ENCODE peak calls at places on chromosomes 4 and X, in eight cellular contexts. H is tibial nerve, T is SK-N-SH, L is ovary, U is A549, B is stomach, Q is HepG2, Y is transverse colon. I is an unnamed sample.

GRCh38 chr4:94877973-94878372 is 120.2 kb downstream of the BMPR1B start:
- DNase-seq in L (no peak), Q (no peak), B (no peak), H (no peak), Y (no peak), U (no peak), T (no peak), I (no peak)

GRCh38 chr4:2537011-2537830 is 774 bp downstream of the FAM193A start:
- DNase-seq in B (peak; percentile 56), Y (peak; percentile 50), L (peak; percentile 63), Q (peak; percentile 44), H (no peak), T (peak; percentile 75), U (no peak), I (no peak)

GRCh38 chr4:2302387-2303119 is 40.6 kb upstream of the MXD4 start:
- DNase-seq in U (no peak), Y (no peak), T (no peak), H (no peak), Q (no peak), L (no peak), B (peak; percentile 11), I (no peak)

GRCh38 chr4:124499266-124499665 is 213.3 kb downstream of the ANKRD50 start:
- DNase-seq in Q (no peak), U (no peak), T (no peak), L (no peak), H (no peak), Y (no peak), B (no peak), I (no peak)

GRCh38 chrX:115534383-115534782 is 26.6 kb upstream of the PLS3 start:
- DNase-seq in L (no peak), T (no peak), B (no peak), H (no peak), Y (no peak), U (no peak), Q (no peak), I (no peak)

GRCh38 chr4:188971125-188971524 is 831.9 kb downstream of the TRIML1 start:
- DNase-seq in T (peak; percentile 9), Y (no peak), Q (no peak), B (no peak), L (no peak), U (no peak), H (no peak), I (no peak)

GRCh38 chrX:53681661-53682060 is 4.9 kb downstream of the HUWE1 start:
- DNase-seq in T (no peak), Y (no peak), B (no peak), H (no peak), U (no peak), Q (no peak), L (no peak), I (no peak)

GRCh38 chrX:41457618-41458192 is 10.6 kb downstream of the NYX start:
- DNase-seq in T (no peak), U (no peak), Q (no peak), Y (no peak), B (no peak), H (no peak), L (no peak), I (no peak)

GRCh38 chr4:183658362-183659028 is 490 bp downstream of the RWDD4 start:
- DNase-seq in H (no peak), U (no peak), T (peak; percentile 83), Y (peak; percentile 27), B (no peak), L (peak; percentile 54), Q (peak; percentile 37), I (no peak)

GRCh38 chr4:186400676-186401075 is 134.7 kb downstream of the F11 start:
- DNase-seq in B (no peak), T (no peak), H (no peak), L (no peak), Y (peak; percentile 12), U (no peak), Q (no peak), I (no peak)

DNA sequence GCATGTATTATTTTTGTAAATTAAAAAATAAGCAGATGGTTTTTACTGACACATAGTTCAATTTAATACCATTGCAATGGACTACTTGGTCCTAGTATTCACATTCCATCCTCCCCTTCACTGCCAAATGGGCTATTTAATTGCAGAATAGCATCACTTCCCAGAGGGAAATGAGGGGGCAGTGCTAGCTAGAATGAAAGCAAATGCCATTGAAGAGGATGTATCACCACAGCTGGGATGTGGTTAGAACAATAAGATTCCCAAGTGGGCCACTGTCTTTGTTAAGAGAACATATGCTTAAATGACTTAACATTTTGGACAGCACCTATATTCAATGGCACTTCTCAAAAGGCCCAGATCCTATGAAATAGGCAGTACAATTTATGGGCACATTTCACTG is 224.7 kb downstream of the RBMX2 start:
- DNase-seq in T (no peak), H (no peak), L (no peak), B (no peak), U (no peak), Q (no peak), Y (no peak), I (no peak)
- TF ChIP-seq EP300 in T (no peak), H (no peak), L (no peak), B (no peak), U (no peak), Q (no peak), Y (no peak), I (no peak)

GRCh38 chr4:1152284-1152683 is 20.1 kb downstream of the SPON2 start:
- DNase-seq in U (no peak), Q (no peak), B (no peak), T (no peak), L (no peak), Y (no peak), H (no peak), I (no peak)

GRCh38 chr4:1155314-1155713 is 17.1 kb downstream of the SPON2 start:
- DNase-seq in L (no peak), Y (no peak), T (no peak), B (no peak), U (no peak), Q (no peak), H (no peak), I (peak; percentile 74)

GRCh38 chr4:1153567-1154090 is 18.8 kb downstream of the SPON2 start:
- DNase-seq in U (no peak), Q (no peak), Y (no peak), L (no peak), B (no peak), T (no peak), H (no peak), I (no peak)

GRCh38 chr4:1154523-1155182 is 17.7 kb downstream of the SPON2 start:
- DNase-seq in B (peak; percentile 65), Q (no peak), H (no peak), L (no peak), Y (peak; percentile 55), U (no peak), T (no peak), I (peak; percentile 89)

GRCh38 chr4:1154126-1154522 is 18.3 kb downstream of the SPON2 start:
- DNase-seq in T (no peak), L (no peak), Y (no peak), B (no peak), U (no peak), Q (no peak), H (no peak), I (peak; percentile 60)
- H3K9me3 ChIP-seq in T (no peaks in the 10 kb centered on the region), L (no peaks in the 10 kb centered on the region), Y (peaks cover 12% of the 10 kb centered on the region), B (peaks cover 11% of the 10 kb centered on the region), U (no peaks in the 10 kb centered on the region), Q (no peaks in the 10 kb centered on the region), H (peaks cover 23% of the 10 kb centered on the region), I (peaks cover 11% of the 10 kb centered on the region)

DNA sequence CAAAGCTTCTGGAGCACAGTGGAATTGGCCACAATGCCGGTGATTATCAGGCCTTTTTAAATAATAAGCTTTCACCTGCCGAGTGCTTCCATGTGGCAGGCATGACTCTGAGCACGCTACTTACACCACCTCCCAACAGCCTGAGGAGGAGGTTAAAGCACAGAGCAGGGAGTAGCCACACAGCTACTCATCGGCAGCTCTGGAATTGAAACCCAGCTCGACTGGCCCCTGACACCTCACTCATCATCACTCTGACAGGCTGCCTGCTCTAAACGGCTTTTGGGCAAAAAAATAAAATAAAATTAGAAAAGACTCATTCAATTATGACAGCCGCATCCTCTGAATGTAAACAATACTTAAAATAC is 326.4 kb upstream of the NOCT start:
- DNase-seq in H (no peak), L (no peak), T (no peak), Y (no peak), Q (no peak), B (no peak), U (no peak), I (no peak)
- TF ChIP-seq EP300 in H (no peak), L (no peak), T (no peak), Y (no peak), Q (no peak), B (no peak), U (no peak), I (no peak)

GRCh38 chr4:72171761-72172160 is 140.0 kb downstream of the NPFFR2 start:
- DNase-seq in H (no peak), Q (no peak), U (no peak), T (no peak), Y (no peak), B (no peak), L (no peak), I (no peak)
- H3K9me3 ChIP-seq in H (peaks cover 3% of the 10 kb centered on the region), Q (peaks cover 22% of the 10 kb centered on the region), U (no peaks in the 10 kb centered on the region), T (no peaks in the 10 kb centered on the region), Y (no peaks in the 10 kb centered on the region), B (peaks cover 12% of the 10 kb centered on the region), L (no peaks in the 10 kb centered on the region), I (no peaks in the 10 kb centered on the region)

I was measured in esophagus muscularis mucosa.